ENCODE peak calls at places on chromosomes 16 and 17, in seven cellular contexts. One of them, this sample, is unnamed. For H3K36me3, the result is how much of the 10 kb centered on the place peaks cover.

GRCh38 chr16:17404903-17405691 is 65.7 kb downstream of the XYLT1 start:
- DNase-seq in heart right ventricle: peak
- DNase-seq in NT2/D1: no peak
- DNase-seq in HCT116: no peak
- DNase-seq in mucosa of descending colon: no peak
- DNase-seq in body of pancreas: peak
- DNase-seq in GM23338: no peak
- DNase-seq in this sample: no peak

GRCh38 chr17:45382226-45382625 is 50.4 kb downstream of the ARHGAP27 start:
- DNase-seq in heart right ventricle: no peak
- DNase-seq in NT2/D1: no peak
- DNase-seq in HCT116: no peak
- DNase-seq in mucosa of descending colon: no peak
- DNase-seq in body of pancreas: no peak
- DNase-seq in GM23338: no peak
- DNase-seq in this sample: no peak

GRCh38 chr17:34261568-34261967 is 6.5 kb downstream of the CCL2 start:
- DNase-seq in heart right ventricle: no peak
- DNase-seq in NT2/D1: no peak
- DNase-seq in HCT116: no peak
- DNase-seq in mucosa of descending colon: no peak
- DNase-seq in body of pancreas: no peak
- DNase-seq in GM23338: no peak
- DNase-seq in this sample: no peak

GRCh38 chr16:66948034-66948821 is 12.8 kb upstream of the CES3 start:
- DNase-seq in heart right ventricle: no peak
- DNase-seq in NT2/D1: no peak
- DNase-seq in HCT116: no peak
- DNase-seq in mucosa of descending colon: peak
- DNase-seq in body of pancreas: no peak
- DNase-seq in GM23338: peak
- DNase-seq in this sample: peak

GRCh38 chr17:75737133-75737962 is 16.1 kb downstream of the ITGB4 start:
- DNase-seq in heart right ventricle: no peak
- DNase-seq in NT2/D1: no peak
- DNase-seq in HCT116: no peak
- DNase-seq in mucosa of descending colon: no peak
- DNase-seq in body of pancreas: no peak
- DNase-seq in GM23338: no peak
- DNase-seq in this sample: no peak

GRCh38 chr17:74601944-74602572 is 10.0 kb upstream of the CD300LD start:
- DNase-seq in heart right ventricle: no peak
- DNase-seq in NT2/D1: peak
- DNase-seq in HCT116: peak
- DNase-seq in mucosa of descending colon: no peak
- DNase-seq in body of pancreas: no peak
- DNase-seq in GM23338: peak
- DNase-seq in this sample: peak

GRCh38 chr17:6752068-6752909 is 3.6 kb upstream of the XAF1 start:
- DNase-seq in heart right ventricle: peak
- DNase-seq in NT2/D1: no peak
- DNase-seq in HCT116: no peak
- DNase-seq in mucosa of descending colon: no peak
- DNase-seq in body of pancreas: no peak
- DNase-seq in GM23338: no peak
- DNase-seq in this sample: no peak

GRCh38 chr17:74373838-74374606 is 6.7 kb downstream of the GPR142 start:
- DNase-seq in heart right ventricle: no peak
- DNase-seq in NT2/D1: no peak
- DNase-seq in HCT116: no peak
- DNase-seq in mucosa of descending colon: peak
- DNase-seq in body of pancreas: peak
- DNase-seq in GM23338: no peak
- DNase-seq in this sample: no peak

GRCh38 chr17:31373150-31374082 is 18.1 kb upstream of the RAB11FIP4 start:
- DNase-seq in heart right ventricle: no peak
- DNase-seq in NT2/D1: no peak
- DNase-seq in HCT116: peak
- DNase-seq in mucosa of descending colon: no peak
- DNase-seq in body of pancreas: no peak
- DNase-seq in GM23338: peak
- DNase-seq in this sample: peak

GRCh38 chr17:75338335-75338734 is 49.1 kb upstream of the SLC25A19 start:
- DNase-seq in heart right ventricle: no peak
- DNase-seq in NT2/D1: no peak
- DNase-seq in HCT116: no peak
- DNase-seq in mucosa of descending colon: no peak
- DNase-seq in body of pancreas: no peak
- DNase-seq in GM23338: no peak
- DNase-seq in this sample: peak

GRCh38 chr17:30824002-30824355 is 513 bp downstream of the CRLF3 start:
- DNase-seq in heart right ventricle: no peak
- DNase-seq in NT2/D1: no peak
- DNase-seq in HCT116: no peak
- DNase-seq in mucosa of descending colon: no peak
- DNase-seq in body of pancreas: peak
- DNase-seq in GM23338: no peak
- DNase-seq in this sample: peak

GRCh38 chr16:66717112-66717675 is 20.7 kb upstream of the CMTM4 start:
- DNase-seq in heart right ventricle: peak
- DNase-seq in NT2/D1: no peak
- DNase-seq in HCT116: no peak
- DNase-seq in mucosa of descending colon: peak
- DNase-seq in body of pancreas: no peak
- DNase-seq in GM23338: peak
- DNase-seq in this sample: no peak

GRCh38 chr16:85173981-85174751 is 61.9 kb upstream of the CIBAR2 start:
- DNase-seq in heart right ventricle: no peak
- DNase-seq in NT2/D1: no peak
- DNase-seq in HCT116: peak
- DNase-seq in mucosa of descending colon: peak
- DNase-seq in body of pancreas: no peak
- DNase-seq in GM23338: peak
- DNase-seq in this sample: no peak

GRCh38 chr17:35729405-35729833 is 2.0 kb upstream of the RASL10B start:
- DNase-seq in heart right ventricle: no peak
- DNase-seq in NT2/D1: no peak
- DNase-seq in HCT116: no peak
- DNase-seq in mucosa of descending colon: no peak
- DNase-seq in body of pancreas: no peak
- DNase-seq in GM23338: peak
- DNase-seq in this sample: no peak

GRCh38 chr17:77531002-77531401 is 390.2 kb downstream of the SEC14L1 start:
- DNase-seq in heart right ventricle: no peak
- DNase-seq in NT2/D1: no peak
- DNase-seq in HCT116: no peak
- DNase-seq in mucosa of descending colon: no peak
- DNase-seq in body of pancreas: no peak
- DNase-seq in GM23338: no peak
- DNase-seq in this sample: no peak

GRCh38 chr17:29180051-29180787 is at the start of gene MYO18A:
- DNase-seq in heart right ventricle: peak
- DNase-seq in NT2/D1: peak
- DNase-seq in HCT116: no peak
- DNase-seq in mucosa of descending colon: peak
- DNase-seq in body of pancreas: peak
- DNase-seq in GM23338: peak
- DNase-seq in this sample: peak

GRCh38 chr17:29177541-29177870 is 2.7 kb downstream of the MYO18A start:
- DNase-seq in heart right ventricle: no peak
- DNase-seq in NT2/D1: no peak
- DNase-seq in HCT116: no peak
- DNase-seq in mucosa of descending colon: no peak
- DNase-seq in body of pancreas: no peak
- DNase-seq in GM23338: no peak
- DNase-seq in this sample: no peak

GRCh38 chr17:29179232-29180036 is 764 bp downstream of the MYO18A start:
- DNase-seq in heart right ventricle: peak
- DNase-seq in NT2/D1: no peak
- DNase-seq in HCT116: no peak
- DNase-seq in mucosa of descending colon: peak
- DNase-seq in body of pancreas: peak
- DNase-seq in GM23338: peak
- DNase-seq in this sample: no peak

GRCh38 chr17:29177871-29178749 is 2.1 kb downstream of the MYO18A start:
- DNase-seq in heart right ventricle: no peak
- DNase-seq in NT2/D1: no peak
- DNase-seq in HCT116: no peak
- DNase-seq in mucosa of descending colon: peak
- DNase-seq in body of pancreas: no peak
- DNase-seq in GM23338: peak
- DNase-seq in this sample: no peak

DNA sequence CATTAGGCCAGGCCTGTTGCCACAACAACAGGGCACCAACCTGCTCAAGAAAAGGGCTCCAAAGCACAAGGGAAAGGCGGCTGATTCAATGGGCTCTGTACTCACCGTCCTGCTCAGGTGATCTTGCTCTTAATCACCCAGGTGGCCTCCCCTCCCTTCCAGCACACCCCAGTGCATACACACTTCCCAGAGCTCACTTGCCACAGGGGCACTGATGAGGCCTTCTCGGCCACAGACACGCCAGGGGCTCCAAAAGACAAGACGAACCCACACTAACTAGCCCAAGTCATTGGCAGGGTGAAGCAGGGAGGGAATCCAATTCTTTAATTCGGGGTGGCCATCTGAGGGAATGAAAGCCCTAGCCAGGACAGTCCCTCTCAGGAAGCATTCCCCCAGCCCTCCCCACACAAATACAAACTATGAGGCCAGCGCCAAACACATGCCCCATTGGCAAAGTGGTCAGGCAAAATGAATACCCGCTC is 1.4 kb downstream of the MYO18A start:
- DNase-seq in heart right ventricle: no peak
- DNase-seq in NT2/D1: no peak
- DNase-seq in HCT116: no peak
- DNase-seq in mucosa of descending colon: peak
- DNase-seq in body of pancreas: no peak
- DNase-seq in GM23338: peak
- DNase-seq in this sample: no peak
- H3K4me3 ChIP-seq in heart right ventricle: peak
- H3K4me3 ChIP-seq in NT2/D1: peak
- H3K4me3 ChIP-seq in HCT116: peak
- H3K4me3 ChIP-seq in mucosa of descending colon: no peak
- H3K4me3 ChIP-seq in body of pancreas: no peak
- H3K4me3 ChIP-seq in GM23338: peak
- H3K4me3 ChIP-seq in this sample: no peak

DNA sequence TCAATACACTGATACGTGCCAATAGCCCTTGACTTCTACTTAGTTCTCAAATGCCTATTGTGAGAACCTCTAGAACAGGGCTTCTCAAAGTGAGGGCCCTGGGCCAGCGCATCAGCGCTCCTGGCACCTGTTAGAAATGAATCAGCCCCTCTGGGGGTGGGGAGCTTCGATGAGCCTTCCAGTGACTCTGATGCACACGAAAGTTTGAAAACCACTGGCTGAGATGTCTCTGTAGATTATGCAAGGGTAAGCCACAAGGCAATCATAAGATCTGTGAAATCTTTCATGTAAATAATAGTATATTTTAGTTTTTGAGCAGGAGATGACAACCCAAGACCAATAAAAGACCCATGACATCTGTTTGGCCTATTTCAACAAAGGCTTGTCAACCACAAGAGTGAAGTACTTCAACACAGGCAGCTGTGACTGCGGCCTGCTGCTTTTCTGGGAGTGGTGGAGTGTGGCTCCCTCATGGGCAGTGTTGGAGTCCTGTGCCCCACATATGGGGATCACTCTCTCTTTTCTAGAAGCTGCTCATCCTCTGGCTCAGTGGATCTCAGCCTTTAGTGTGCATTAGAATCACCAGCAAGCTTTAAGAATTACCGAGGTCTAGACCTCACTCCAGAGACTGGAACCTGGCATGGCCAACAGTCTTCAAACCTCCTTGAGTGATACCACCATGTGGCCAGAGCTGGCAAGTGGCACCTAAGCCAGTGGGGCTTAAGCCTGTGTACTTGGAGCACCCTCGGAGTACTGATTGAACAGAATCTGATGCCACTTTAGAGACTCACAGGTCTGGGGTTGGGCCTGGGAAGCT is 5.8 kb downstream of the MTHFSD start:
- DNase-seq in heart right ventricle: no peak
- DNase-seq in NT2/D1: no peak
- DNase-seq in HCT116: no peak
- DNase-seq in mucosa of descending colon: no peak
- DNase-seq in body of pancreas: no peak
- DNase-seq in GM23338: no peak
- DNase-seq in this sample: no peak
- H3K36me3 ChIP-seq in heart right ventricle: under half
- H3K36me3 ChIP-seq in NT2/D1: half or more
- H3K36me3 ChIP-seq in HCT116: under half
- H3K36me3 ChIP-seq in mucosa of descending colon: under half
- H3K36me3 ChIP-seq in body of pancreas: under half
- H3K36me3 ChIP-seq in GM23338: under half
- H3K36me3 ChIP-seq in this sample: under half

GRCh38 chr17:82237746-82238561 is 9.1 kb downstream of the SLC16A3 start:
- DNase-seq in heart right ventricle: no peak
- DNase-seq in NT2/D1: no peak
- DNase-seq in HCT116: no peak
- DNase-seq in mucosa of descending colon: no peak
- DNase-seq in body of pancreas: no peak
- DNase-seq in GM23338: no peak
- DNase-seq in this sample: no peak
- H3K4me3 ChIP-seq in heart right ventricle: no peak
- H3K4me3 ChIP-seq in NT2/D1: no peak
- H3K4me3 ChIP-seq in HCT116: no peak
- H3K4me3 ChIP-seq in mucosa of descending colon: no peak
- H3K4me3 ChIP-seq in body of pancreas: no peak
- H3K4me3 ChIP-seq in GM23338: no peak
- H3K4me3 ChIP-seq in this sample: peak

DNA sequence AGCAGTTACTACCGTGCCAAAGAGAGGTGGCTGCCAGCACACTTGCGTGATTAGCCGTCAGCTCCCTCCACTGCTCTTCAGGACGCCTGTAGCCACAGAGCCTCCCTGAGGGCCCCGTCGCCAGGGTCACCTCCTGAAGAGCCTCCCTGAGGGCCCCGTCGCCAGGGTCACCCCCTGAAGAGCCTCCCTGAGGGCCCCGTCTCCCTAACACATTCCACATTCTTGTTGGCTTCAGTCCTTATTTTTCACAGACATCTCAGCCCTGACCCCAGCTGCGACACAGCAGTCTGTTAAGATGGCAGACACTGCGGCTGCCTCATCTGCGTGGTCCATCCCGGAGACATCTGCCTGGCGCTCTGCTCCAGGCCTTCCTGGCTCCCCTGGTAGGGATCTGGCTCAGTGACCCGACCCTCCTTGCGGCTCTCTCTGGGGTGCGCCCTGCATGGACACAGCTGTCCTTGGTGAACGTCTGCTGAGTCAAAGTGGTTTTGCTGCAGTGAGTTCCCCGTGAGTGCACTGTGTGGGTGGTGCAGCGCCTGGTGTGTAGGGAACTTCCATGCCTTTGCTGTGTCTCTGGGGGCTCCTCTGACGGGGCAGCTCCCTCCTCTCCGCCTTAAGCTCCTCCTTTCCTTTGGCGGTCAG is 11.4 kb downstream of the ACSF3 start:
- DNase-seq in heart right ventricle: no peak
- DNase-seq in NT2/D1: no peak
- DNase-seq in HCT116: no peak
- DNase-seq in mucosa of descending colon: no peak
- DNase-seq in body of pancreas: no peak
- DNase-seq in GM23338: no peak
- DNase-seq in this sample: no peak
- H3K36me3 ChIP-seq in heart right ventricle: under half
- H3K36me3 ChIP-seq in NT2/D1: half or more
- H3K36me3 ChIP-seq in HCT116: under half
- H3K36me3 ChIP-seq in mucosa of descending colon: under half
- H3K36me3 ChIP-seq in body of pancreas: under half
- H3K36me3 ChIP-seq in GM23338: under half
- H3K36me3 ChIP-seq in this sample: half or more